ENCODE peak calls at places on chromosome 9, in eight cellular contexts. Q is ELR; Z is GM13977; F is stimulated activated CD8-positive, alpha-beta memory T cell treated with anti-CD3 and anti-CD28 coated beads, Interleukin-2, amount 100 ng/mL, for 1 hour; L is uterus; C is EL; X is activated CD4-positive, alpha-beta T cell treated with anti-CD3 and anti-CD28 coated beads, Interleukin-2, amount 50 U/mL, for 1 hour; W is NCI-H1694. Y is an unnamed sample.

GRCh38 chr9:38388283-38389223 is 3.9 kb upstream of the ALDH1B1 start:
- DNase-seq in Q (no peak), Z (no peak), F (no peak), L (peak; percentile 58), C (no peak), X (no peak), W (no peak), Y (peak; percentile 27)

GRCh38 chr9:14320272-14321245 is 6.6 kb upstream of the NFIB start:
- DNase-seq in Q (peak; percentile 71), Z (no peak), F (no peak), L (no peak), C (peak; percentile 91), X (no peak), W (no peak), Y (no peak)

GRCh38 chr9:35698231-35698630 is 8.5 kb upstream of the TPM2 start:
- DNase-seq in Q (no peak), Z (no peak), F (no peak), L (no peak), C (no peak), X (no peak), W (no peak), Y (no peak)

GRCh38 chr9:122383992-122384461 is 13.2 kb downstream of the PTGS1 start:
- DNase-seq in Q (peak; percentile 66), Z (no peak), F (no peak), L (no peak), C (peak; percentile 93), X (no peak), W (no peak), Y (peak; percentile 51)

GRCh38 chr9:133634024-133634691 is 2.0 kb upstream of the DBH start:
- DNase-seq in Q (no peak), Z (no peak), F (no peak), L (no peak), C (no peak), X (no peak), W (no peak), Y (no peak)

GRCh38 chr9:96483733-96484240 is 33.8 kb downstream of the HABP4 start:
- DNase-seq in Q (no peak), Z (no peak), F (no peak), L (no peak), C (no peak), X (no peak), W (no peak), Y (no peak)

GRCh38 chr9:83966209-83966582 is 13.8 kb downstream of the HNRNPK start:
- DNase-seq in Q (no peak), Z (no peak), F (no peak), L (no peak), C (no peak), X (no peak), W (no peak), Y (no peak)

GRCh38 chr9:134051319-134051718 is 16.5 kb downstream of the BRD3 start:
- DNase-seq in Q (no peak), Z (no peak), F (no peak), L (no peak), C (no peak), X (no peak), W (no peak), Y (peak; percentile 42)

GRCh38 chr9:126378761-126379160 is 52.1 kb downstream of the MVB12B start:
- DNase-seq in Q (no peak), Z (no peak), F (no peak), L (no peak), C (no peak), X (no peak), W (no peak), Y (no peak)

GRCh38 chr9:99967457-99967856 is 61.0 kb downstream of the STX17 start:
- DNase-seq in Q (no peak), Z (no peak), F (no peak), L (no peak), C (no peak), X (no peak), W (no peak), Y (no peak)

GRCh38 chr9:90915693-90916092 is 114.1 kb downstream of the SYK start:
- DNase-seq in Q (peak; percentile 46), Z (peak; percentile 43), F (no peak), L (no peak), C (peak; percentile 26), X (no peak), W (no peak), Y (no peak)

GRCh38 chr9:133557581-133557980 is 23.1 kb downstream of the ADAMTSL2 start:
- DNase-seq in Q (no peak), Z (no peak), F (no peak), L (no peak), C (no peak), X (no peak), W (no peak), Y (no peak)

GRCh38 chr9:11735391-11735790 is 957.8 kb upstream of the TYRP1 start:
- DNase-seq in Q (peak; percentile 0), Z (no peak), F (no peak), L (no peak), C (no peak), X (no peak), W (no peak), Y (no peak)

GRCh38 chr9:70466976-70467551 is 52.6 kb upstream of the KLF9 start:
- DNase-seq in Q (peak; percentile 88), Z (no peak), F (no peak), L (no peak), C (peak; percentile 76), X (no peak), W (no peak), Y (no peak)

GRCh38 chr9:129981180-129981907 is 61.6 kb downstream of the FNBP1 start:
- DNase-seq in Q (no peak), Z (no peak), F (no peak), L (no peak), C (no peak), X (no peak), W (no peak), Y (no peak)

Y was measured in psoas muscle.